ENCODE peak calls at places on chromosomes 6 and 20, in six cellular contexts. D is kidney epithelial cell, C is D721Med, Q is endothelial cell, K is AG09319, W is epithelial cell of esophagus. T is an unnamed sample.

GRCh38 chr6:117441824-117442264 is 16.1 kb upstream of the ROS1 start:
- DNase-seq in D (no peak), W (peak; percentile 86), C (no peak), K (no peak), Q (no peak), T (no peak)

GRCh38 chr6:55895972-55896371 is 20.6 kb upstream of the BMP5 start:
- DNase-seq in W (peak; percentile 29), D (no peak), C (no peak), K (no peak), Q (no peak), T (no peak)

GRCh38 chr6:16305788-16306187 is 67.4 kb downstream of the GMPR start:
- DNase-seq in K (no peak), C (no peak), D (no peak), W (no peak), Q (no peak), T (no peak)

GRCh38 chr20:1505871-1506270 is 14.7 kb upstream of the SIRPB2 start:
- DNase-seq in D (no peak), K (no peak), C (no peak), Q (no peak), W (peak; percentile 63), T (no peak)

GRCh38 chr6:95511404-95511803 is 65.9 kb upstream of the MANEA start:
- DNase-seq in C (no peak), D (no peak), K (no peak), W (no peak), Q (no peak), T (no peak)

GRCh38 chr20:19786311-19786710 is 28.3 kb downstream of the RIN2 start:
- DNase-seq in K (peak; percentile 91), D (peak; percentile 90), C (no peak), W (peak; percentile 82), Q (no peak), T (no peak)

GRCh38 chr6:138596126-138596525 is 96.8 kb upstream of the NHSL1 start:
- DNase-seq in C (no peak), Q (no peak), K (no peak), W (no peak), D (no peak), T (no peak)

GRCh38 chr6:139080255-139080920 is 51.8 kb downstream of the ABRACL start:
- DNase-seq in C (no peak), D (no peak), W (peak; percentile 64), K (no peak), Q (no peak), T (no peak)

GRCh38 chr6:25469797-25470388 is 182.1 kb upstream of the SCGN start:
- DNase-seq in C (no peak), D (no peak), W (no peak), Q (no peak), K (no peak), T (no peak)
- TF ChIP-seq CTCF in C (no peak), D (no peak), W (peak; percentile 5), Q (peak; percentile 89), K (no peak), T (peak; percentile 80)

GRCh38 chr6:1856381-1856780 is 246.7 kb downstream of the FOXC1 start:
- DNase-seq in Q (no peak), C (no peak), W (peak; percentile 52), D (peak; percentile 85), K (peak; percentile 34), T (no peak)
- TF ChIP-seq CTCF in Q (no peak), C (no peak), W (no peak), D (peak; percentile 18), K (no peak), T (no peak)

GRCh38 chr6:131931063-131931745 is 20.0 kb downstream of the CCN2 start:
- DNase-seq in K (no peak), Q (no peak), W (no peak), C (no peak), D (no peak), T (no peak)

GRCh38 chr6:131924881-131925474 is 26.2 kb downstream of the CCN2 start:
- DNase-seq in C (no peak), K (no peak), W (peak; percentile 59), Q (no peak), D (no peak), T (no peak)

GRCh38 chr6:131923356-131923755 is 27.8 kb downstream of the CCN2 start:
- DNase-seq in Q (peak; percentile 73), C (no peak), W (peak; percentile 74), K (no peak), D (no peak), T (no peak)

GRCh38 chr6:131929227-131929626 is 21.9 kb downstream of the CCN2 start:
- DNase-seq in D (no peak), W (no peak), Q (no peak), C (no peak), K (no peak), T (no peak)
- TF ChIP-seq CTCF in D (peak; percentile 4), W (peak; percentile 10), Q (peak; percentile 36), C (no peak), K (no peak), T (no peak)

GRCh38 chr20:36951198-36951976 is at the start of gene SAMHD1:
- DNase-seq in K (peak; percentile 98), D (peak; percentile 96), Q (peak; percentile 94), W (peak; percentile 89), C (peak; percentile 94), T (peak; percentile 82)
- TF ChIP-seq CTCF in K (no peak), D (no peak), Q (no peak), W (no peak), C (no peak), T (no peak)